ENCODE peak calls at places on chromosomes 5 and 9, in eight cellular contexts. T is PC-3, J is IMR-90, A is A549, L is HFFc6, K is RWPE1, B is Peyer's patch, Z is WTC11. H is an unnamed sample.

GRCh38 chr5:142202282-142202681 is 93.7 kb downstream of the NDFIP1 start:
- DNase-seq in T (no peak), Z (no peak), A (no peak), L (peak), B (no peak), K (no peak), J (peak), H (no peak)

GRCh38 chr9:131584858-131585257 is 39.5 kb downstream of the PRRT1B start:
- DNase-seq in A (no peak), J (no peak), K (no peak), L (no peak), Z (no peak), B (no peak), T (no peak), H (no peak)

GRCh38 chr9:655875-656274 is 185.6 kb upstream of the DMRT1 start:
- DNase-seq in T (no peak), Z (no peak), B (no peak), L (no peak), K (no peak), J (no peak), A (no peak), H (no peak)

GRCh38 chr9:108761530-108762347 is 94.0 kb downstream of the ACTL7B start:
- DNase-seq in T (peak), L (peak), B (peak), A (peak), Z (peak), J (peak), K (peak), H (no peak)

GRCh38 chr5:421287-421880 is 21.6 kb upstream of the EXOC3 start:
- DNase-seq in L (no peak), K (no peak), J (no peak), Z (no peak), B (peak), A (no peak), T (no peak), H (no peak)

GRCh38 chr9:68996457-68996856 is 17.5 kb downstream of the PRKACG start:
- DNase-seq in K (no peak), B (no peak), T (no peak), A (no peak), L (no peak), J (no peak), Z (no peak), H (no peak)

GRCh38 chr5:133930061-133930823 is 38.2 kb downstream of the C5orf15 start:
- DNase-seq in A (no peak), J (peak), Z (no peak), B (no peak), L (no peak), T (no peak), K (no peak), H (no peak)

GRCh38 chr9:95058795-95059386 is 258.6 kb downstream of the FANCC start:
- DNase-seq in K (no peak), Z (no peak), B (no peak), A (no peak), T (no peak), J (peak), L (peak), H (no peak)

GRCh38 chr9:90365646-90366045 is 277.0 kb downstream of the DIRAS2 start:
- DNase-seq in K (no peak), A (no peak), Z (no peak), L (no peak), J (no peak), T (no peak), B (no peak), H (no peak)

GRCh38 chr5:102975457-102976182 is 144.3 kb downstream of the GIN1 start:
- DNase-seq in Z (no peak), L (peak), T (peak), B (no peak), A (no peak), J (peak), K (no peak), H (no peak)

GRCh38 chr5:98330871-98331270 is 442.6 kb upstream of the RGMB start:
- DNase-seq in B (no peak), Z (no peak), A (no peak), L (no peak), J (no peak), K (no peak), T (no peak), H (no peak)

GRCh38 chr5:138470322-138471285 is 5.3 kb downstream of the EGR1 start:
- DNase-seq in J (no peak), K (peak), Z (no peak), L (peak), T (no peak), A (no peak), B (no peak), H (no peak)

GRCh38 chr5:42715791-42716190 is 40.8 kb upstream of the CCDC152 start:
- DNase-seq in K (no peak), B (no peak), Z (no peak), J (no peak), T (peak), A (no peak), L (no peak), H (no peak)

GRCh38 chr9:99030082-99030481 is 74.8 kb upstream of the TGFBR1 start:
- DNase-seq in A (no peak), T (no peak), K (no peak), Z (no peak), J (peak), L (peak), B (no peak), H (peak)

GRCh38 chr5:162248107-162248713 is 180.6 kb downstream of the GABRG2 start:
- DNase-seq in T (peak), B (no peak), J (no peak), L (no peak), K (peak), Z (peak), A (peak), H (no peak)

GRCh38 chr9:125633116-125633743 is 73.8 kb downstream of the MAPKAP1 start:
- DNase-seq in B (no peak), J (no peak), L (peak), A (no peak), K (peak), Z (no peak), T (peak), H (no peak)

GRCh38 chr9:114722937-114723620 is 41.1 kb upstream of the TEX48 start:
- DNase-seq in B (no peak), L (no peak), A (no peak), Z (no peak), T (no peak), J (no peak), K (no peak), H (no peak)

GRCh38 chr5:160033546-160034252 is 24.8 kb downstream of the TTC1 start:
- DNase-seq in T (no peak), L (no peak), J (no peak), K (no peak), B (no peak), A (no peak), Z (no peak), H (no peak)

GRCh38 chr5:126402591-126402990 is 20.6 kb upstream of the GRAMD2B start:
- DNase-seq in Z (no peak), A (no peak), T (no peak), L (no peak), B (no peak), K (no peak), J (no peak), H (no peak)

GRCh38 chr5:56327810-56328209 is 94.7 kb upstream of the ANKRD55 start:
- DNase-seq in K (no peak), L (no peak), T (no peak), B (no peak), J (no peak), Z (no peak), A (no peak), H (no peak)

GRCh38 chr5:59328801-59329296 is 564.7 kb downstream of the PDE4D start:
- DNase-seq in L (no peak), J (peak), T (no peak), K (no peak), B (no peak), Z (no peak), A (peak), H (no peak)

GRCh38 chr5:137752873-137753226 is 1.3 kb downstream of the HNRNPA0 start:
- DNase-seq in T (peak), L (no peak), A (peak), B (no peak), Z (peak), K (no peak), J (no peak), H (no peak)

GRCh38 chr9:95341262-95342011 is 23.9 kb upstream of the FANCC start:
- DNase-seq in T (peak), J (peak), B (no peak), K (no peak), A (peak), Z (peak), L (no peak), H (no peak)

GRCh38 chr5:171525086-171525485 is 105.6 kb downstream of the FGF18 start:
- DNase-seq in T (no peak), J (no peak), L (no peak), Z (no peak), B (no peak), A (no peak), K (no peak), H (no peak)

GRCh38 chr9:114746591-114746990 is 59.2 kb downstream of the TNFSF15 start:
- DNase-seq in L (no peak), A (no peak), T (no peak), Z (no peak), K (no peak), B (no peak), J (no peak), H (peak)

GRCh38 chr5:14266171-14266570 is 123.0 kb downstream of the TRIO start:
- DNase-seq in T (peak), J (no peak), B (no peak), A (no peak), Z (no peak), L (no peak), K (no peak), H (no peak)

GRCh38 chr9:113376634-113377531 is at the start of gene HDHD3:
- DNase-seq in Z (peak), L (peak), A (peak), K (peak), J (peak), B (peak), T (peak), H (peak)

GRCh38 chr5:103041071-103041676 is 78.8 kb downstream of the GIN1 start:
- DNase-seq in J (peak), Z (no peak), B (no peak), L (peak), A (peak), K (peak), T (peak), H (peak)

DNA sequence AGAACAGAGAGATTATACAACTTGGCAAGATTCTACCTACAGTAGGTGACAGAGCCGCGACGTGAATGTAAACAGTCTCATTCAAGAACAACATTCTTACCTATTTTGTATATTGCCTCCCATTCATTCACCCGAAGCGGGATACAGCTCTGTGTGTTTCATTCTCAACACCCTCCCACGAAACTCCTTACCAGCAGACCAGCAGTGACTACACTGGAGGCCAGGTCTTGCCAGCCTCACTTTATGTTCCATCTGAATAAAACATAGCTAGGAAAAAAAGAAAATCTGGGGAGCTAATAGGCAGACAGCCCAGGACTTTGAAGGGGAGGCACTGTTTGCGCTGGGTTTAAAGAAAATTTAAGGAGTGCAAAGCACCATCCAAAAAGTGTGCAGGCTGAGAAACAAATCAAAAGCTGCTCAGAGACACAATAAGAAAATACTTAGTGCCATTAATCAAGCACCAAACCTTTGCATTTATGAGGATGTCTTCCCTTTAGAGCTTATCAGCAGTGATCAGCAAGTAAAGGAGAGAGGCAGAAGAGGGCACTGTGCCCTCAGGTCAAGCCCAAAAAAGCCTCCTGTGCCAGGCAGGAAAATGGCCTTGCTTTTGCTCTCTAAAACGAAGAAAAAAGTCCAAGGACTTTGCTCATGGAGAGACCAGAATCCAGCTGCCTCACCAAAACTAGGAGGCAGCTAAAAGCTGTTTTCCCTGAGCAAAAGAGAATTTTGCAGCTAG is 295.2 kb downstream of the BNC2 start:
- DNase-seq in L (no peak), A (peak), T (peak), K (no peak), Z (no peak), B (no peak), J (no peak), H (peak)
- TF ChIP-seq CTCF in L (peak), A (peak), T (peak), K (no peak), Z (no peak), B (no peak), J (no peak), H (peak)

GRCh38 chr9:6126377-6126776 is 89.2 kb upstream of the IL33 start:
- DNase-seq in L (no peak), T (no peak), K (no peak), B (no peak), A (no peak), Z (no peak), J (no peak), H (no peak)
- TF ChIP-seq CTCF in L (no peak), T (no peak), K (no peak), B (no peak), A (no peak), Z (no peak), J (no peak), H (no peak)

DNA sequence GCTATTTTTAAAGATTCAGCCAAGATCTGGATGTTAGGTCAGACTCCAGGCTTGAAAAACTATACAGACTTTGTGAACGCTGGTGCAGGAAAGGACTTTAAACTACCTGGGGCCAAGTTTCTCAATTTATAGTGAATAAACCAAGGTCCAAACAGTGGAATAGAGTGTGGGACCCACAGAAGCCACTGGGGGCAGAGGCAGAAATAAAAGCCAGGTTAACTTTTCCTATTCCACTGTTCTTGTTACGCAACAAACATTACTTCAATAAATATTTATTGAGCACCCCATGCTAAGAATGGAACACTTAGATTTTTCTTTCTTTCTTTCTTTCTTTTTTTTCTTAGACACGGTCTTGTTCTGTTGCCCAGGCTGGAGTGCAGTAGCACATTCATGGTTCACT is 11.0 kb upstream of the HAVCR1 start:
- DNase-seq in Z (no peak), T (no peak), J (no peak), L (no peak), B (no peak), A (no peak), K (no peak), H (no peak)
- TF ChIP-seq CTCF in Z (no peak), T (peak), J (no peak), L (peak), B (no peak), A (no peak), K (no peak), H (no peak)

GRCh38 chr5:115956957-115957356 is 5.3 kb upstream of the LVRN start:
- DNase-seq in T (no peak), Z (no peak), K (no peak), A (no peak), L (no peak), B (no peak), J (no peak), H (no peak)

GRCh38 chr5:115961413-115962238 is 649 bp upstream of the LVRN start:
- DNase-seq in B (no peak), J (no peak), A (no peak), T (no peak), L (peak), Z (peak), K (no peak), H (peak)

GRCh38 chr5:115962239-115962564 is at the start of gene LVRN:
- DNase-seq in T (no peak), K (no peak), Z (no peak), J (no peak), L (no peak), B (no peak), A (no peak), H (no peak)

GRCh38 chr5:115963566-115963965 is 1.3 kb downstream of the LVRN start:
- DNase-seq in A (no peak), T (no peak), B (no peak), L (no peak), K (no peak), Z (peak), J (no peak), H (no peak)

GRCh38 chr5:115962565-115963402 is 509 bp downstream of the LVRN start:
- DNase-seq in T (no peak), Z (peak), J (no peak), L (no peak), B (peak), K (no peak), A (no peak), H (no peak)
- TF ChIP-seq CTCF in T (no peak), Z (no peak), J (no peak), L (no peak), B (no peak), K (no peak), A (no peak), H (no peak)

GRCh38 chr5:140833993-140834392 is at the start of gene PCDHA7:
- DNase-seq in K (no peak), Z (no peak), L (peak), B (no peak), T (no peak), J (peak), A (peak), H (no peak)
- TF ChIP-seq CTCF in K (peak), Z (no peak), L (peak), B (no peak), T (no peak), J (peak), A (peak), H (no peak)

DNA sequence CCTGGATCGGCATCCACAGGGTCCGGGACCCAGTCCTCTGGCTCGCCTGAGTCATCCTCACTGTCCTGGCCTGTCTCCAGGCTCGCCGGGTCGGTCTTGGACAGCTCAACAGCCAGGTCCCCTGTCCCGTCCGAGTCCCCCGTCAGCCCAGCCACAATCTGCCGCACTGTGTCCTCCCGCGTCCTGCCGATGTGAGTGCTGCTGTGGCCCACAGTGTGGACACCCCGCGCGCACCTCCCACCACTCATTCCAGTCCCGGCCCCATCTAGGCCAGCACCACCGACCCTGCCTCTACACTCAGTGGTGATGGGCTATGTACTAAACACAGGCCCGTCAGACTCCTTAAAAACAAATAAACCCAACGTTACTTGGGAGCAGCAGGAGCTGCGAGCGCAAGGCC is 6.7 kb downstream of the ANAPC2 start:
- DNase-seq in T (no peak), K (no peak), J (no peak), Z (no peak), A (no peak), L (no peak), B (no peak), H (no peak)
- TF ChIP-seq CTCF in T (no peak), K (no peak), J (no peak), Z (no peak), A (no peak), L (no peak), B (no peak), H (no peak)

GRCh38 chr5:147461915-147462314 is 48.0 kb downstream of the DPYSL3 start:
- DNase-seq in J (peak), A (no peak), Z (no peak), T (no peak), K (no peak), B (no peak), L (peak), H (no peak)

GRCh38 chr5:147466581-147466980 is 43.3 kb downstream of the DPYSL3 start:
- DNase-seq in L (no peak), K (no peak), B (no peak), Z (no peak), J (no peak), T (no peak), A (no peak), H (no peak)

GRCh38 chr5:147460380-147460779 is 49.5 kb downstream of the DPYSL3 start:
- DNase-seq in L (no peak), K (no peak), T (no peak), J (no peak), Z (no peak), B (no peak), A (no peak), H (no peak)

GRCh38 chr5:147467973-147468508 is 41.8 kb downstream of the DPYSL3 start:
- DNase-seq in L (no peak), J (peak), T (no peak), B (no peak), K (no peak), Z (no peak), A (no peak), H (no peak)

DNA sequence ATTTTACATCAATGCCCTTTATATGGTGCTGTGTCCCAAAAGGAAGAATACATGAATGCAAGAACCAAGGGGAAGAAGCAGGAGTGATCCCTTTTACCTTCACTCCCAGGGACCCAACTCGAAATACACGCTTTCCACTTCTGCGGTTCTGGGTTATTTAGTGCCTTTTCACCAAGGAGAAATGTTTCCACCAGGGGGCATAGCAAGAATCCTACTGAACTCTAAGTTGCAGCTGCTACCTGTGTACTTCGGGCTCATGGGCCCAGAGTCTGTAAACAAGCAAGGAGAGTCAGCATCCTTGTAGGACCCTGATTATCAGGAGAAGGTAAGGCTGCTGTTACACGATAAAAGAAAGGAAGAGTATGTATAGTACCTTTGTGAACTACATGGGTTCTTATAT is 45.7 kb downstream of the DPYSL3 start:
- DNase-seq in J (peak), L (peak), B (no peak), T (peak), Z (peak), A (peak), K (no peak), H (no peak)
- TF ChIP-seq CTCF in J (peak), L (peak), B (no peak), T (peak), Z (peak), A (peak), K (no peak), H (peak)

H was measured in AG09319.